ENCODE peak calls at places on chromosomes 7 and 10, in six cellular contexts. K, M, G, B, V and H are unnamed samples.

GRCh38 chr7:158473238-158473637 is 114.4 kb downstream of the PTPRN2 start:
- DNase-seq in K (no peak), M (no peak), G (no peak), B (no peak), V (no peak), H (no peak)

GRCh38 chr7:78683566-78683965 is 769.9 kb downstream of the MAGI2 start:
- DNase-seq in K (no peak), M (no peak), G (no peak), B (no peak), V (no peak), H (no peak)

GRCh38 chr10:6624392-6624791 is 44.3 kb upstream of the PRKCQ start:
- DNase-seq in K (no peak), M (no peak), G (no peak), B (no peak), V (no peak), H (no peak)

GRCh38 chr7:134627775-134628153 is 18.9 kb upstream of the BPGM start:
- DNase-seq in K (no peak), M (no peak), G (no peak), B (no peak), V (no peak), H (no peak)

GRCh38 chr7:87474533-87475358 is 734 bp downstream of the ABCB4 start:
- DNase-seq in K (peak; percentile 84), M (no peak), G (no peak), B (no peak), V (peak; percentile 20), H (no peak)

GRCh38 chr10:75512534-75512933 is 81.1 kb downstream of the LRMDA start:
- DNase-seq in K (no peak), M (no peak), G (no peak), B (no peak), V (no peak), H (no peak)

GRCh38 chr10:5692476-5693358 is 8.1 kb downstream of the TASOR2 start:
- DNase-seq in K (peak; percentile 64), M (no peak), G (no peak), B (peak; percentile 92), V (peak; percentile 48), H (no peak)

GRCh38 chr7:119197872-119198527 is 973.5 kb downstream of the ANKRD7 start:
- DNase-seq in K (peak; percentile 72), M (peak; percentile 50), G (no peak), B (no peak), V (no peak), H (no peak)

GRCh38 chr10:14383266-14383665 is 52.5 kb upstream of the FRMD4A start:
- DNase-seq in K (peak; percentile 25), M (no peak), G (no peak), B (no peak), V (no peak), H (no peak)

GRCh38 chr10:127041561-127041960 is 136.3 kb downstream of the DOCK1 start:
- DNase-seq in K (peak; percentile 95), M (no peak), G (peak; percentile 9), B (no peak), V (no peak), H (no peak)

GRCh38 chr7:73560035-73560835 is 2.7 kb upstream of the BCL7B start:
- DNase-seq in K (peak; percentile 94), M (no peak), G (no peak), B (no peak), V (no peak), H (peak; percentile 76)

GRCh38 chr10:14625210-14625621 is 149.5 kb downstream of the FAM107B start:
- DNase-seq in K (peak; percentile 2), M (no peak), G (no peak), B (no peak), V (no peak), H (no peak)

GRCh38 chr7:155558351-155558750 is 12.0 kb upstream of the CNPY1 start:
- DNase-seq in K (no peak), M (no peak), G (no peak), B (no peak), V (no peak), H (no peak)

GRCh38 chr10:56823849-56824248 is 462.8 kb upstream of the ZWINT start:
- DNase-seq in K (peak; percentile 2), M (no peak), G (no peak), B (no peak), V (no peak), H (no peak)

GRCh38 chr7:1058821-1059199 is 14.5 kb downstream of the GPR146 start:
- DNase-seq in K (peak; percentile 29), M (no peak), G (no peak), B (peak; percentile 54), V (no peak), H (no peak)

GRCh38 chr10:97059872-97060205 is 125.9 kb downstream of the SLIT1 start:
- DNase-seq in K (no peak), M (no peak), G (no peak), B (no peak), V (no peak), H (no peak)

GRCh38 chr10:48881937-48882336 is 57.7 kb downstream of the LRRC18 start:
- DNase-seq in K (no peak), M (no peak), G (peak; percentile 47), B (no peak), V (no peak), H (no peak)

GRCh38 chr7:2720024-2720423 is 32.0 kb downstream of the AMZ1 start:
- DNase-seq in K (no peak), M (no peak), G (no peak), B (no peak), V (no peak), H (no peak)

GRCh38 chr7:27148776-27149641 is 1.4 kb upstream of the HOXA6 start:
- DNase-seq in K (peak; percentile 75), M (no peak), G (no peak), B (peak; percentile 71), V (no peak), H (no peak)

GRCh38 chr7:27151341-27151944 is 940 bp downstream of the HOXA3 start:
- DNase-seq in K (peak; percentile 58), M (no peak), G (no peak), B (peak; percentile 78), V (peak; percentile 4), H (no peak)

GRCh38 chr7:27149817-27150567 is 2.4 kb downstream of the HOXA3 start:
- DNase-seq in K (no peak), M (no peak), G (no peak), B (no peak), V (peak; percentile 5), H (no peak)

GRCh38 chr7:27151945-27152815 is at the start of gene HOXA3:
- DNase-seq in K (peak; percentile 89), M (no peak), G (no peak), B (peak; percentile 67), V (peak; percentile 5), H (peak; percentile 63)

GRCh38 chr7:27150568-27151340 is 1.6 kb downstream of the HOXA3 start:
- DNase-seq in K (peak; percentile 95), M (peak; percentile 73), G (no peak), B (peak; percentile 92), V (peak; percentile 52), H (peak; percentile 66)
- H3K27me3 ChIP-seq in K (no peaks in the 10 kb centered on the region), M (no peaks in the 10 kb centered on the region), G (peaks cover 97% of the 10 kb centered on the region), B (peaks cover 79% of the 10 kb centered on the region), V (peaks cover 99% of the 10 kb centered on the region), H (no peaks in the 10 kb centered on the region)

GRCh38 chr10:121481222-121481621 is 117.0 kb downstream of the FGFR2 start:
- DNase-seq in K (no peak), M (no peak), G (no peak), B (no peak), V (no peak), H (no peak)
- H3K27me3 ChIP-seq in K (no peaks in the 10 kb centered on the region), M (no peaks in the 10 kb centered on the region), G (no peaks in the 10 kb centered on the region), B (no peaks in the 10 kb centered on the region), V (no peaks in the 10 kb centered on the region), H (no peaks in the 10 kb centered on the region)

GRCh38 chr7:82288769-82289535 is 154.6 kb downstream of the CACNA2D1 start:
- DNase-seq in K (no peak), M (no peak), G (no peak), B (no peak), V (no peak), H (no peak)
- H3K27me3 ChIP-seq in K (no peaks in the 10 kb centered on the region), M (no peaks in the 10 kb centered on the region), G (no peaks in the 10 kb centered on the region), B (no peaks in the 10 kb centered on the region), V (no peaks in the 10 kb centered on the region), H (no peaks in the 10 kb centered on the region)

DNA sequence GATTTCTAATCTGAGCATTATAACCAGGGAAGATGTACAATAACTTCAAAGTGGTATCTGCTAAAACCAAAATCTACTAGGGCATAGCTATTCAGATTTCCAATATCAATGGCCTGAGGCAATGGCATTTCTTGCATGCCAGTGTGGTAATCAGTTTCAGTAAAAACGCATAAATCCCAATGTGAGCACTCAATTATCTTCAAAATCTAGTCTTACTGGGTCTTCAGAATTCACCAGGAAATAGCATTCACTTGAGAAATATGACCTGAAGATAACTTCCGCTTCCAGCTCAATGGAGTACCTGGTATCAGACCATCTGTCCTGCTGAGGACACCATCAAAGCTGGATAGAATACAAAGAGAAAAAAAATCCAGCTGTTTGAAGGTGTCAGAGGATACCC is 72.4 kb downstream of the TRIL start:
- DNase-seq in K (no peak), M (no peak), G (no peak), B (no peak), V (no peak), H (no peak)
- H3K27me3 ChIP-seq in K (no peaks in the 10 kb centered on the region), M (peaks cover 8% of the 10 kb centered on the region), G (no peaks in the 10 kb centered on the region), B (peaks cover 14% of the 10 kb centered on the region), V (peaks cover 15% of the 10 kb centered on the region), H (no peaks in the 10 kb centered on the region)

DNA sequence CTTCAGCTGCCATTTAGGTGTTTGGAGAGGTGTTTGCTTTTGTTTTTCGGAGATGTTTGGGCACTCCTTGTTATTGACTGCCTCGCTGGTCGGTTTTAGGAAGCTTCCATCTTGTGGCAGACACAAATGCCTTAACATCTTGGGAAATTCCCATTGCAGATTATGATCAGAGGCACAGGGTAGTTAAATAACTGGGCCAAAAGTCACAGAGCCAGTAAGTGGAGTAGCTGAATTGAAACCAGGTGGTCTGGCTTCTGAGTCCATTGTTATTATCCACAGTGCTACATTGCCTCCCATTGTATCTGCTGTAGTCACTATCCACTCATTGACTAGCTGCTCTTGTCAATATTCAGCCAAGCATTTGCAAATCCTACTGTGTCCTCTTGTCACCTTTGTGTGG is 138.2 kb upstream of the PLPP4 start:
- DNase-seq in K (no peak), M (no peak), G (no peak), B (no peak), V (no peak), H (no peak)
- H3K27me3 ChIP-seq in K (peaks cover 7% of the 10 kb centered on the region), M (no peaks in the 10 kb centered on the region), G (no peaks in the 10 kb centered on the region), B (no peaks in the 10 kb centered on the region), V (no peaks in the 10 kb centered on the region), H (no peaks in the 10 kb centered on the region)